ENCODE peak calls at places on chromosomes 4 and X, in eight cellular contexts. Y, D, E, B, K, V, Z and G are unnamed samples.

GRCh38 chr4:71974681-71975080 is 57.1 kb upstream of the NPFFR2 start:
- DNase-seq in Y (no peak), D (no peak), E (no peak), B (no peak), K (no peak), V (no peak), Z (no peak), G (no peak)

GRCh38 chrX:133660356-133660755 is 245.1 kb upstream of the GPC4 start:
- DNase-seq in Y (no peak), D (no peak), E (no peak), B (no peak), K (no peak), V (no peak), Z (no peak), G (no peak)

GRCh38 chr4:169351860-169352259 is 81.1 kb upstream of the SH3RF1 start:
- DNase-seq in Y (no peak), D (no peak), E (no peak), B (no peak), K (no peak), V (no peak), Z (no peak), G (no peak)

GRCh38 chr4:986949-987688 is at the start of gene IDUA:
- DNase-seq in Y (peak; percentile 94), D (peak; percentile 71), E (peak; percentile 61), B (peak; percentile 64), K (peak; percentile 84), V (peak; percentile 90), Z (peak; percentile 79), G (peak; percentile 95)

GRCh38 chr4:108140328-108140727 is 28.4 kb downstream of the LEF1 start:
- DNase-seq in Y (no peak), D (no peak), E (no peak), B (no peak), K (no peak), V (no peak), Z (no peak), G (no peak)

GRCh38 chr4:142331646-142332045 is 514.5 kb downstream of the INPP4B start:
- DNase-seq in Y (no peak), D (no peak), E (no peak), B (no peak), K (no peak), V (no peak), Z (no peak), G (no peak)

GRCh38 chr4:76726631-76727030 is 171.3 kb downstream of the SOWAHB start:
- DNase-seq in Y (no peak), D (no peak), E (no peak), B (no peak), K (no peak), V (no peak), Z (no peak), G (no peak)

GRCh38 chr4:108370291-108370690 is 201.6 kb upstream of the LEF1 start:
- DNase-seq in Y (no peak), D (no peak), E (no peak), B (no peak), K (no peak), V (no peak), Z (no peak), G (no peak)

GRCh38 chr4:31613946-31614623 is 893.9 kb downstream of the PCDH7 start:
- DNase-seq in Y (no peak), D (no peak), E (no peak), B (no peak), K (no peak), V (no peak), Z (no peak), G (no peak)

GRCh38 chrX:39445336-39445735 is 644.1 kb downstream of the MID1IP1 start:
- DNase-seq in Y (no peak), D (no peak), E (no peak), B (no peak), K (no peak), V (no peak), Z (no peak), G (no peak)

GRCh38 chr4:7383251-7383650 is 51.5 kb downstream of the PSAPL1 start:
- DNase-seq in Y (no peak), D (peak; percentile 7), E (no peak), B (no peak), K (no peak), V (no peak), Z (peak; percentile 32), G (peak; percentile 12)

GRCh38 chr4:76611611-76612010 is 176.6 kb downstream of the SHROOM3 start:
- DNase-seq in Y (peak; percentile 84), D (no peak), E (no peak), B (no peak), K (no peak), V (no peak), Z (no peak), G (no peak)

GRCh38 chr4:120857312-120857711 is 65.2 kb downstream of the PRDM5 start:
- DNase-seq in Y (no peak), D (no peak), E (no peak), B (no peak), K (no peak), V (no peak), Z (no peak), G (no peak)

GRCh38 chrX:111444881-111445280 is 32.9 kb upstream of the DCX start:
- DNase-seq in Y (no peak), D (no peak), E (no peak), B (no peak), K (no peak), V (no peak), Z (no peak), G (no peak)

GRCh38 chr4:1813915-1814314 is 20.8 kb downstream of the FGFR3 start:
- DNase-seq in Y (no peak), D (no peak), E (no peak), B (no peak), K (no peak), V (peak; percentile 46), Z (no peak), G (no peak)

DNA sequence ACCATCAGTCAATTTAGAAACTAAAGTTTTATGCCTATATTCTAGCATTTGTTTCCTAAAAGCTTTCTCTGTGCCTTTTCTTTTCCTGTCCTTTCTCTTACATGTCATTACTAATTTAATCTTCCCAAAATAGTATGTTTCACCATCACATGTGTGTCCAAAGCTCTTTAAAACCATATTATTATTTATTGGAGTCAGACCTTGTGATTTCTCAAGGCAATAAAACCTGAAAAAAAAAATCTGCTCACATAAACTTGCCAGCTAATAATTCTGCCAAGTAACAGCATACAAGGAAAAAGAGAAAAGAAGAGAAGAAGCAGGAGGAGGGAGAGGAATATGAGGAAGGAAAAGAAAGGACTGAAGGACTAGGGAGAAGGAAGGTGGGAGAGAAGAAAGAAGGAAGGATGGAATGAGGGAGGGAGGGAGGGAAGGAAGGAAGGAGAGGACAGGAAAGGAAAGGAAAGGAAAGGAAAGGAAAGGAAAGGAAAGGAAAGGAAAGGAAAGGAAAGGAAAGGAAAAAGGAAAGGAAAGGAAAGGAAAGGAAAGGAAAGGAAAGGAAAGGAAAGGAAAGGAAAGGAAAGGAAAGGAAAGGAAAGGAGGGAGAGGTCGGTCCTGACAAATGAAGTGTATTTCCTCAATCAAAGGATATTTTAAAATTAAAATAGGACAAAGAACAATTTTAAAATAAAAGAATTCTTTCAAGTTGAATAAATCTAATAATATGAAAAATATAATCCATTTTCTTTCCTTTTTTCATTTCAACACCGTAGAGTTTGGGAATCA is 57.4 kb downstream of the ANTXR2 start:
- DNase-seq in Y (no peak), D (no peak), E (no peak), B (no peak), K (no peak), V (no peak), Z (no peak), G (no peak)
- H3K27ac ChIP-seq in Y (no peak overlapping the region), D (peak overlapping the region; percentile 4), E (no peak overlapping the region), B (no peak overlapping the region), K (no peak overlapping the region), V (no peak overlapping the region), Z (no peak overlapping the region), G (no peak overlapping the region)

GRCh38 chr4:152556814-152557213 is 20.9 kb upstream of the FBXW7 start:
- DNase-seq in Y (no peak), D (no peak), E (no peak), B (no peak), K (no peak), V (no peak), Z (no peak), G (no peak)
- H3K4me3 ChIP-seq in Y (no peak overlapping the region), D (no peak overlapping the region), E (no peak overlapping the region), B (no peak overlapping the region), K (no peak overlapping the region), V (no peak overlapping the region), Z (no peak overlapping the region), G (no peak overlapping the region)

GRCh38 chr4:132330994-132331393 is 818.1 kb upstream of the PCDH10 start:
- DNase-seq in Y (no peak), D (no peak), E (no peak), B (no peak), K (no peak), V (no peak), Z (no peak), G (no peak)

GRCh38 chr4:132328761-132329160 is 820.3 kb upstream of the PCDH10 start:
- DNase-seq in Y (no peak), D (no peak), E (no peak), B (no peak), K (no peak), V (no peak), Z (no peak), G (no peak)

GRCh38 chr4:132333723-132334045 is 815.4 kb upstream of the PCDH10 start:
- DNase-seq in Y (no peak), D (no peak), E (no peak), B (no peak), K (no peak), V (no peak), Z (no peak), G (no peak)

GRCh38 chr4:132334081-132334480 is 815.0 kb upstream of the PCDH10 start:
- DNase-seq in Y (no peak), D (no peak), E (no peak), B (no peak), K (no peak), V (no peak), Z (no peak), G (no peak)

GRCh38 chr4:132332932-132333722 is 816.0 kb upstream of the PCDH10 start:
- DNase-seq in Y (no peak), D (no peak), E (peak; percentile 21), B (no peak), K (no peak), V (no peak), Z (no peak), G (no peak)
- TF ChIP-seq CTCF in Y (no peak), D (no peak), E (peak; percentile 70), B (no peak), K (no peak), V (no peak), Z (peak; percentile 9), G (peak; percentile 23)

GRCh38 chr4:113437124-113437523 is 324.4 kb downstream of the CAMK2D start:
- DNase-seq in Y (no peak), D (no peak), E (no peak), B (no peak), K (no peak), V (no peak), Z (no peak), G (no peak)

GRCh38 chr4:113438596-113438995 is 322.9 kb downstream of the CAMK2D start:
- DNase-seq in Y (no peak), D (no peak), E (no peak), B (no peak), K (no peak), V (no peak), Z (no peak), G (no peak)

GRCh38 chr4:113434247-113434587 is 327.3 kb downstream of the CAMK2D start:
- DNase-seq in Y (no peak), D (no peak), E (no peak), B (no peak), K (no peak), V (no peak), Z (no peak), G (no peak)

GRCh38 chr4:113435893-113436292 is 325.6 kb downstream of the CAMK2D start:
- DNase-seq in Y (no peak), D (peak; percentile 74), E (peak; percentile 84), B (peak; percentile 23), K (peak; percentile 24), V (no peak), Z (no peak), G (no peak)

GRCh38 chr4:113436360-113436759 is 325.2 kb downstream of the CAMK2D start:
- DNase-seq in Y (no peak), D (no peak), E (no peak), B (no peak), K (no peak), V (no peak), Z (no peak), G (no peak)
- H3K27ac ChIP-seq in Y (no peak overlapping the region), D (peak overlapping the region; percentile 59), E (peak overlapping the region; percentile 61), B (peak overlapping the region; percentile 21), K (peak overlapping the region; percentile 82), V (peak overlapping the region; percentile 13), Z (no peak overlapping the region), G (peak overlapping the region; percentile 20)